ENCODE peak calls at places on chromosomes 6 and 20, in eight cellular contexts. One of them, this sample, is unnamed.

GRCh38 chr20:38217791-38218565 is 42.6 kb downstream of the KIAA1755 start:
- DNase-seq in amniotic stem cell: peak; percentile 96
- DNase-seq in H9: no peak
- DNase-seq in activated CD4-positive, CD25-positive, alpha-beta regulatory T cell: no peak
- DNase-seq in germinal center: no peak
- DNase-seq in iris pigment epithelial cell: peak; percentile 92
- DNase-seq in NCI-H774: no peak
- DNase-seq in heart right ventricle: peak; percentile 44
- DNase-seq in this sample: no peak

GRCh38 chr6:29887819-29888581 is 54.3 kb upstream of the HLA-A start:
- DNase-seq in amniotic stem cell: no peak
- DNase-seq in H9: peak; percentile 81
- DNase-seq in activated CD4-positive, CD25-positive, alpha-beta regulatory T cell: peak; percentile 83
- DNase-seq in germinal center: peak; percentile 79
- DNase-seq in iris pigment epithelial cell: no peak
- DNase-seq in NCI-H774: peak; percentile 18
- DNase-seq in heart right ventricle: peak; percentile 79
- DNase-seq in this sample: peak; percentile 41

GRCh38 chr20:53657732-53658131 is 64.1 kb upstream of the ZNF217 start:
- DNase-seq in amniotic stem cell: no peak
- DNase-seq in H9: no peak
- DNase-seq in activated CD4-positive, CD25-positive, alpha-beta regulatory T cell: no peak
- DNase-seq in germinal center: no peak
- DNase-seq in iris pigment epithelial cell: no peak
- DNase-seq in NCI-H774: no peak
- DNase-seq in heart right ventricle: no peak
- DNase-seq in this sample: no peak

GRCh38 chr6:110083875-110084585 is 95.4 kb downstream of the WASF1 start:
- DNase-seq in amniotic stem cell: no peak
- DNase-seq in H9: no peak
- DNase-seq in activated CD4-positive, CD25-positive, alpha-beta regulatory T cell: no peak
- DNase-seq in germinal center: no peak
- DNase-seq in iris pigment epithelial cell: no peak
- DNase-seq in NCI-H774: no peak
- DNase-seq in heart right ventricle: no peak
- DNase-seq in this sample: no peak

GRCh38 chr6:29763491-29764289 is 40.5 kb downstream of the HLA-F start:
- DNase-seq in amniotic stem cell: peak; percentile 27
- DNase-seq in H9: no peak
- DNase-seq in activated CD4-positive, CD25-positive, alpha-beta regulatory T cell: no peak
- DNase-seq in germinal center: no peak
- DNase-seq in iris pigment epithelial cell: peak; percentile 84
- DNase-seq in NCI-H774: no peak
- DNase-seq in heart right ventricle: no peak
- DNase-seq in this sample: no peak

GRCh38 chr6:101824551-101825345 is 431.2 kb downstream of the GRIK2 start:
- DNase-seq in amniotic stem cell: no peak
- DNase-seq in H9: no peak
- DNase-seq in activated CD4-positive, CD25-positive, alpha-beta regulatory T cell: no peak
- DNase-seq in germinal center: no peak
- DNase-seq in iris pigment epithelial cell: peak; percentile 28
- DNase-seq in NCI-H774: no peak
- DNase-seq in heart right ventricle: no peak
- DNase-seq in this sample: no peak

GRCh38 chr6:48194596-48195295 is 83.7 kb upstream of the PTCHD4 start:
- DNase-seq in amniotic stem cell: no peak
- DNase-seq in H9: no peak
- DNase-seq in activated CD4-positive, CD25-positive, alpha-beta regulatory T cell: no peak
- DNase-seq in germinal center: no peak
- DNase-seq in iris pigment epithelial cell: no peak
- DNase-seq in NCI-H774: no peak
- DNase-seq in heart right ventricle: no peak
- DNase-seq in this sample: no peak

GRCh38 chr20:47985092-47985850 is 200.0 kb upstream of the SULF2 start:
- DNase-seq in amniotic stem cell: no peak
- DNase-seq in H9: peak; percentile 54
- DNase-seq in activated CD4-positive, CD25-positive, alpha-beta regulatory T cell: no peak
- DNase-seq in germinal center: no peak
- DNase-seq in iris pigment epithelial cell: peak; percentile 45
- DNase-seq in NCI-H774: no peak
- DNase-seq in heart right ventricle: no peak
- DNase-seq in this sample: no peak

GRCh38 chr6:56552212-56553130 is 90.2 kb downstream of the DST start:
- DNase-seq in amniotic stem cell: no peak
- DNase-seq in H9: no peak
- DNase-seq in activated CD4-positive, CD25-positive, alpha-beta regulatory T cell: no peak
- DNase-seq in germinal center: no peak
- DNase-seq in iris pigment epithelial cell: peak; percentile 76
- DNase-seq in NCI-H774: no peak
- DNase-seq in heart right ventricle: no peak
- DNase-seq in this sample: no peak

GRCh38 chr6:136166815-136167214 is 83.3 kb downstream of the MTFR2 start:
- DNase-seq in amniotic stem cell: no peak
- DNase-seq in H9: no peak
- DNase-seq in activated CD4-positive, CD25-positive, alpha-beta regulatory T cell: no peak
- DNase-seq in germinal center: no peak
- DNase-seq in iris pigment epithelial cell: no peak
- DNase-seq in NCI-H774: no peak
- DNase-seq in heart right ventricle: no peak
- DNase-seq in this sample: no peak

GRCh38 chr20:59170406-59171349 is 7.1 kb downstream of the ZNF831 start:
- DNase-seq in amniotic stem cell: no peak
- DNase-seq in H9: no peak
- DNase-seq in activated CD4-positive, CD25-positive, alpha-beta regulatory T cell: no peak
- DNase-seq in germinal center: no peak
- DNase-seq in iris pigment epithelial cell: no peak
- DNase-seq in NCI-H774: no peak
- DNase-seq in heart right ventricle: no peak
- DNase-seq in this sample: no peak

GRCh38 chr20:46690219-46691111 is 1.2 kb upstream of the TP53RK start:
- DNase-seq in amniotic stem cell: no peak
- DNase-seq in H9: no peak
- DNase-seq in activated CD4-positive, CD25-positive, alpha-beta regulatory T cell: no peak
- DNase-seq in germinal center: no peak
- DNase-seq in iris pigment epithelial cell: peak; percentile 47
- DNase-seq in NCI-H774: no peak
- DNase-seq in heart right ventricle: no peak
- DNase-seq in this sample: no peak

GRCh38 chr6:43996614-43997341 is 130.5 kb downstream of the MRPL14 start:
- DNase-seq in amniotic stem cell: no peak
- DNase-seq in H9: no peak
- DNase-seq in activated CD4-positive, CD25-positive, alpha-beta regulatory T cell: no peak
- DNase-seq in germinal center: no peak
- DNase-seq in iris pigment epithelial cell: no peak
- DNase-seq in NCI-H774: no peak
- DNase-seq in heart right ventricle: no peak
- DNase-seq in this sample: no peak

GRCh38 chr6:84618046-84618752 is 146.2 kb downstream of the TBX18 start:
- DNase-seq in amniotic stem cell: peak; percentile 47
- DNase-seq in H9: no peak
- DNase-seq in activated CD4-positive, CD25-positive, alpha-beta regulatory T cell: no peak
- DNase-seq in germinal center: no peak
- DNase-seq in iris pigment epithelial cell: peak; percentile 91
- DNase-seq in NCI-H774: no peak
- DNase-seq in heart right ventricle: no peak
- DNase-seq in this sample: no peak

GRCh38 chr6:159899994-159900745 is 9.4 kb downstream of the MAS1 start:
- DNase-seq in amniotic stem cell: peak; percentile 65
- DNase-seq in H9: no peak
- DNase-seq in activated CD4-positive, CD25-positive, alpha-beta regulatory T cell: no peak
- DNase-seq in germinal center: no peak
- DNase-seq in iris pigment epithelial cell: peak; percentile 97
- DNase-seq in NCI-H774: no peak
- DNase-seq in heart right ventricle: no peak
- DNase-seq in this sample: no peak

GRCh38 chr20:63151554-63152321 is 64.2 kb downstream of the YTHDF1 start:
- DNase-seq in amniotic stem cell: no peak
- DNase-seq in H9: no peak
- DNase-seq in activated CD4-positive, CD25-positive, alpha-beta regulatory T cell: no peak
- DNase-seq in germinal center: no peak
- DNase-seq in iris pigment epithelial cell: peak; percentile 19
- DNase-seq in NCI-H774: no peak
- DNase-seq in heart right ventricle: peak; percentile 36
- DNase-seq in this sample: no peak

GRCh38 chr20:46312075-46312944 is 4.0 kb upstream of the CDH22 start:
- DNase-seq in amniotic stem cell: no peak
- DNase-seq in H9: peak; percentile 84
- DNase-seq in activated CD4-positive, CD25-positive, alpha-beta regulatory T cell: no peak
- DNase-seq in germinal center: no peak
- DNase-seq in iris pigment epithelial cell: no peak
- DNase-seq in NCI-H774: no peak
- DNase-seq in heart right ventricle: no peak
- DNase-seq in this sample: no peak

GRCh38 chr6:43308101-43308989 is at the start of gene CRIP3:
- DNase-seq in amniotic stem cell: peak; percentile 17
- DNase-seq in H9: peak; percentile 91
- DNase-seq in activated CD4-positive, CD25-positive, alpha-beta regulatory T cell: no peak
- DNase-seq in germinal center: peak; percentile 64
- DNase-seq in iris pigment epithelial cell: no peak
- DNase-seq in NCI-H774: peak; percentile 23
- DNase-seq in heart right ventricle: peak; percentile 43
- DNase-seq in this sample: peak; percentile 86

GRCh38 chr20:24665196-24665595 is 195.8 kb downstream of the SYNDIG1 start:
- DNase-seq in amniotic stem cell: no peak
- DNase-seq in H9: no peak
- DNase-seq in activated CD4-positive, CD25-positive, alpha-beta regulatory T cell: no peak
- DNase-seq in germinal center: no peak
- DNase-seq in iris pigment epithelial cell: no peak
- DNase-seq in NCI-H774: no peak
- DNase-seq in heart right ventricle: no peak
- DNase-seq in this sample: no peak

GRCh38 chr20:63811491-63811875 is 19.6 kb downstream of the ZBTB46 start:
- DNase-seq in amniotic stem cell: no peak
- DNase-seq in H9: no peak
- DNase-seq in activated CD4-positive, CD25-positive, alpha-beta regulatory T cell: no peak
- DNase-seq in germinal center: no peak
- DNase-seq in iris pigment epithelial cell: no peak
- DNase-seq in NCI-H774: no peak
- DNase-seq in heart right ventricle: no peak
- DNase-seq in this sample: no peak

GRCh38 chr6:19691465-19692167 is 145.6 kb upstream of the ID4 start:
- DNase-seq in amniotic stem cell: no peak
- DNase-seq in H9: peak; percentile 75
- DNase-seq in activated CD4-positive, CD25-positive, alpha-beta regulatory T cell: no peak
- DNase-seq in germinal center: no peak
- DNase-seq in iris pigment epithelial cell: no peak
- DNase-seq in NCI-H774: no peak
- DNase-seq in heart right ventricle: no peak
- DNase-seq in this sample: no peak

GRCh38 chr6:24381476-24382219 is 21.1 kb upstream of the MRS2 start:
- DNase-seq in amniotic stem cell: no peak
- DNase-seq in H9: no peak
- DNase-seq in activated CD4-positive, CD25-positive, alpha-beta regulatory T cell: no peak
- DNase-seq in germinal center: no peak
- DNase-seq in iris pigment epithelial cell: no peak
- DNase-seq in NCI-H774: no peak
- DNase-seq in heart right ventricle: no peak
- DNase-seq in this sample: no peak

GRCh38 chr6:136521891-136522290 is 28.3 kb downstream of the MAP7 start:
- DNase-seq in amniotic stem cell: no peak
- DNase-seq in H9: no peak
- DNase-seq in activated CD4-positive, CD25-positive, alpha-beta regulatory T cell: no peak
- DNase-seq in germinal center: no peak
- DNase-seq in iris pigment epithelial cell: no peak
- DNase-seq in NCI-H774: no peak
- DNase-seq in heart right ventricle: no peak
- DNase-seq in this sample: no peak

GRCh38 chr20:58810879-58811250 is 39.8 kb downstream of the GNAS-AS1 start:
- DNase-seq in amniotic stem cell: no peak
- DNase-seq in H9: no peak
- DNase-seq in activated CD4-positive, CD25-positive, alpha-beta regulatory T cell: no peak
- DNase-seq in germinal center: no peak
- DNase-seq in iris pigment epithelial cell: no peak
- DNase-seq in NCI-H774: no peak
- DNase-seq in heart right ventricle: no peak
- DNase-seq in this sample: no peak

GRCh38 chr6:170050591-170051041 is 240.3 kb downstream of the DLL1 start:
- DNase-seq in amniotic stem cell: no peak
- DNase-seq in H9: no peak
- DNase-seq in activated CD4-positive, CD25-positive, alpha-beta regulatory T cell: no peak
- DNase-seq in germinal center: no peak
- DNase-seq in iris pigment epithelial cell: no peak
- DNase-seq in NCI-H774: no peak
- DNase-seq in heart right ventricle: no peak
- DNase-seq in this sample: no peak

GRCh38 chr6:145247677-145248419 is 487.5 kb downstream of the EPM2A start:
- DNase-seq in amniotic stem cell: no peak
- DNase-seq in H9: no peak
- DNase-seq in activated CD4-positive, CD25-positive, alpha-beta regulatory T cell: no peak
- DNase-seq in germinal center: no peak
- DNase-seq in iris pigment epithelial cell: peak; percentile 97
- DNase-seq in NCI-H774: no peak
- DNase-seq in heart right ventricle: no peak
- DNase-seq in this sample: no peak

GRCh38 chr6:93419304-93420162 is at the start of gene EPHA7:
- DNase-seq in amniotic stem cell: peak; percentile 31
- DNase-seq in H9: peak; percentile 99
- DNase-seq in activated CD4-positive, CD25-positive, alpha-beta regulatory T cell: no peak
- DNase-seq in germinal center: peak; percentile 73
- DNase-seq in iris pigment epithelial cell: peak; percentile 89
- DNase-seq in NCI-H774: peak; percentile 100
- DNase-seq in heart right ventricle: peak; percentile 92
- DNase-seq in this sample: peak; percentile 98

GRCh38 chr6:96015321-96015790 is 418 bp upstream of the FUT9 start:
- DNase-seq in amniotic stem cell: no peak
- DNase-seq in H9: no peak
- DNase-seq in activated CD4-positive, CD25-positive, alpha-beta regulatory T cell: no peak
- DNase-seq in germinal center: no peak
- DNase-seq in iris pigment epithelial cell: no peak
- DNase-seq in NCI-H774: peak; percentile 81
- DNase-seq in heart right ventricle: no peak
- DNase-seq in this sample: peak; percentile 82

GRCh38 chr6:137951064-137951597 is 84.1 kb downstream of the TNFAIP3 start:
- DNase-seq in amniotic stem cell: no peak
- DNase-seq in H9: no peak
- DNase-seq in activated CD4-positive, CD25-positive, alpha-beta regulatory T cell: no peak
- DNase-seq in germinal center: peak; percentile 68
- DNase-seq in iris pigment epithelial cell: no peak
- DNase-seq in NCI-H774: no peak
- DNase-seq in heart right ventricle: no peak
- DNase-seq in this sample: no peak

GRCh38 chr20:21607971-21608735 is 94.3 kb upstream of the NKX2-2 start:
- DNase-seq in amniotic stem cell: no peak
- DNase-seq in H9: no peak
- DNase-seq in activated CD4-positive, CD25-positive, alpha-beta regulatory T cell: no peak
- DNase-seq in germinal center: no peak
- DNase-seq in iris pigment epithelial cell: no peak
- DNase-seq in NCI-H774: peak; percentile 89
- DNase-seq in heart right ventricle: no peak
- DNase-seq in this sample: peak; percentile 92

GRCh38 chr6:170116643-170117042 is 174.2 kb downstream of the DLL1 start:
- DNase-seq in amniotic stem cell: no peak
- DNase-seq in H9: peak; percentile 15
- DNase-seq in activated CD4-positive, CD25-positive, alpha-beta regulatory T cell: no peak
- DNase-seq in germinal center: no peak
- DNase-seq in iris pigment epithelial cell: no peak
- DNase-seq in NCI-H774: no peak
- DNase-seq in heart right ventricle: peak; percentile 2
- DNase-seq in this sample: no peak

GRCh38 chr20:47968541-47969310 is 183.4 kb upstream of the SULF2 start:
- DNase-seq in amniotic stem cell: no peak
- DNase-seq in H9: no peak
- DNase-seq in activated CD4-positive, CD25-positive, alpha-beta regulatory T cell: no peak
- DNase-seq in germinal center: no peak
- DNase-seq in iris pigment epithelial cell: no peak
- DNase-seq in NCI-H774: no peak
- DNase-seq in heart right ventricle: no peak
- DNase-seq in this sample: no peak

GRCh38 chr6:9138856-9139426 is 703.6 kb upstream of the SLC35B3 start:
- DNase-seq in amniotic stem cell: no peak
- DNase-seq in H9: no peak
- DNase-seq in activated CD4-positive, CD25-positive, alpha-beta regulatory T cell: no peak
- DNase-seq in germinal center: no peak
- DNase-seq in iris pigment epithelial cell: no peak
- DNase-seq in NCI-H774: no peak
- DNase-seq in heart right ventricle: no peak
- DNase-seq in this sample: no peak

GRCh38 chr6:35691027-35691824 is 2.5 kb upstream of the FKBP5 start:
- DNase-seq in amniotic stem cell: no peak
- DNase-seq in H9: no peak
- DNase-seq in activated CD4-positive, CD25-positive, alpha-beta regulatory T cell: no peak
- DNase-seq in germinal center: no peak
- DNase-seq in iris pigment epithelial cell: peak; percentile 90
- DNase-seq in NCI-H774: no peak
- DNase-seq in heart right ventricle: peak; percentile 50
- DNase-seq in this sample: no peak

This sample was measured in DMS153.